ENCODE peak calls at places on chromosomes 13 and 19, in four cellular contexts. N, J, S and X are unnamed samples.

GRCh38 chr19:23972161-23972560 is 57.5 kb downstream of the ZNF726 start:
- DNase-seq in J (no peak), N (no peak), S (no peak), X (peak; percentile 23)

GRCh38 chr19:51418707-51419106 is 1.3 kb upstream of the SIGLEC10 start:
- DNase-seq in N (no peak), S (no peak), J (no peak), X (no peak)

GRCh38 chr13:62320129-62320724 is 904.6 kb upstream of the PCDH20 start:
- DNase-seq in J (peak; percentile 76), N (no peak), S (no peak), X (no peak)

GRCh38 chr13:20099319-20099718 is 61.5 kb downstream of the GJA3 start:
- DNase-seq in N (no peak), J (no peak), S (no peak), X (no peak)

GRCh38 chr13:42924290-42924803 is 67.7 kb downstream of the EPSTI1 start:
- DNase-seq in N (no peak), J (no peak), S (no peak), X (no peak)

GRCh38 chr19:2275588-2276428 is 6.2 kb downstream of the PEAK3 start:
- DNase-seq in N (peak; percentile 60), J (no peak), S (no peak), X (peak; percentile 63)

GRCh38 chr13:83568019-83568418 is 314.3 kb downstream of the SLITRK1 start:
- DNase-seq in S (no peak), N (no peak), J (no peak), X (no peak)

GRCh38 chr13:97429681-97430081 is 4.3 kb upstream of the RAP2A start:
- DNase-seq in J (no peak), S (no peak), N (no peak), X (peak; percentile 7)

GRCh38 chr13:91406619-91407018 is 8.2 kb downstream of the GPC5 start:
- DNase-seq in N (no peak), S (no peak), J (peak; percentile 92), X (no peak)

GRCh38 chr19:7762719-7763293 is at the start of gene CLEC4M:
- DNase-seq in J (no peak), S (no peak), N (no peak), X (no peak)

GRCh38 chr13:84191199-84191598 is 308.9 kb upstream of the SLITRK1 start:
- DNase-seq in S (no peak), J (no peak), N (no peak), X (no peak)

GRCh38 chr19:3366104-3366760 is at the start of gene NFIC:
- DNase-seq in J (no peak), S (no peak), N (peak; percentile 84), X (peak; percentile 65)

DNA sequence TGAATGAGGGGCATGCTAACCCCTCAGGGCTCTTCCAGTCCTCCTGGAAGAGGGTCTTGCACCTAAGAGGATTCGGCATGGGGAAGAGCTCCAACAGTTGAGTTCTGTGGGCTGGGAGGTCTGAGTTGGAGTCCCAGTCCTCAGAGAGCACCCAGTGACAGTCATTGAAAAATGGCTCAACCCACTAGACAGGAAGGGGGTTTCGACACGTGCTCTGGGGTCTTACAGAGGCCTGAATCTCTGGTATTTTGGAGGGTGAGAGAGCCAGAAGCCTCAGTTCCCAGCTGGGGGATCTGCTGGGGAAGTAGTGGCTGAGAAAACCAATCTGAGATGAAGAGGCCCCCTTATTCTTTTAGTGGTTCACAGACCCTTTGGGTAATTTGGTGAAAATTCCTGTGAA is 9.0 kb downstream of the PTH2 start:
- DNase-seq in S (no peak), J (no peak), N (no peak), X (no peak)
- H3K4me1 ChIP-seq in S (no peaks in the 10 kb centered on the region), J (peaks cover 70% of the 10 kb centered on the region), N (no peaks in the 10 kb centered on the region), X (peaks cover 3% of the 10 kb centered on the region)

GRCh38 chr19:43847884-43848283 is 20.8 kb downstream of the ZNF283 start:
- DNase-seq in J (no peak), N (no peak), S (no peak), X (no peak)
- H3K9me3 ChIP-seq in J (peaks cover 51% of the 10 kb centered on the region), N (peaks cover 100% of the 10 kb centered on the region), S (peaks cover 97% of the 10 kb centered on the region), X (peaks cover 100% of the 10 kb centered on the region)

GRCh38 chr19:4580021-4580901 is 20.8 kb upstream of the SEMA6B start:
- DNase-seq in S (no peak), J (no peak), N (no peak), X (no peak)
- TF ChIP-seq CTCF in S (no peak), J (peak; percentile 49), N (no peak), X (no peak)

GRCh38 chr19:45514376-45515051 is 7.2 kb downstream of the VASP start:
- DNase-seq in J (no peak), S (no peak), N (no peak), X (peak; percentile 94)
- H3K4me1 ChIP-seq in J (peaks cover 27% of the 10 kb centered on the region), S (peaks cover 24% of the 10 kb centered on the region), N (peaks cover 72% of the 10 kb centered on the region), X (peaks cover 81% of the 10 kb centered on the region)

GRCh38 chr19:58052256-58052655 is 6.8 kb upstream of the ZNF135 start:
- DNase-seq in J (no peak), N (no peak), S (no peak), X (no peak)
- H3K9me3 ChIP-seq in J (no peaks in the 10 kb centered on the region), N (peaks cover 51% of the 10 kb centered on the region), S (peaks cover 19% of the 10 kb centered on the region), X (peaks cover 67% of the 10 kb centered on the region)

DNA sequence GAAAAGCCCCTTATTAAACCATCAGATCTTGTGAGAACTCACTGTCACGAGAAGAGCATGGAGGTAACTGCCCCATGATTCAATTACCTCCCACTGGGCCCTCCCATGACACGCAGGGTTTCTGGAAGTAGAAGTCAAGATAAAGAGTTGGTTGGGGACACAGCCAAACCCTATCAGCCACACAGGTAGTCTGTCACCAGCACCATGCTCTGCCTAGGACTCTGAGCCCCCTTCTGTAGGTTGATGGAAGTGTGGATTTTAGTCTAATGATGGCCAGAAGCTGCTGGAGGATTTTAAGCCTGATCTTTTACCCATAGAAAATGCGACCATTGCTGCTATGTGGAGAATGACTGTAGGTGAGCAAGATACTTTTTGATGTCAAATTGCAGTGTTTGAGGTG is 60.8 kb downstream of the ARHGEF7 start:
- DNase-seq in S (no peak), N (no peak), J (no peak), X (no peak)
- TF ChIP-seq CTCF in S (no peak), N (no peak), J (no peak), X (no peak)